ENCODE peak calls at places on chromosomes 2 and 18, in nine cellular contexts. One of them, this sample, is unnamed.

GRCh38 chr2:204650611-204651010 is 105.3 kb downstream of the PARD3B start:
- DNase-seq in right atrium auricular region: no peak
- DNase-seq in RWPE2: no peak
- DNase-seq in lung: no peak
- DNase-seq in neuronal stem cell: no peak
- DNase-seq in CD8-positive, alpha-beta T cell: no peak
- DNase-seq in OCI-LY7: no peak
- DNase-seq in fibroblast of lung: no peak
- DNase-seq in brain microvascular endothelial cell: no peak
- DNase-seq in this sample: peak; percentile 74

GRCh38 chr18:26322892-26323653 is 96.8 kb downstream of the TAF4B start:
- DNase-seq in right atrium auricular region: no peak
- DNase-seq in RWPE2: no peak
- DNase-seq in CD8-positive, alpha-beta T cell: no peak
- DNase-seq in fibroblast of lung: peak; percentile 31
- DNase-seq in neuronal stem cell: no peak
- DNase-seq in lung: no peak
- DNase-seq in OCI-LY7: no peak
- DNase-seq in brain microvascular endothelial cell: peak; percentile 16
- DNase-seq in this sample: peak; percentile 39

GRCh38 chr2:239275871-239276812 is 124.7 kb downstream of the HDAC4 start:
- DNase-seq in fibroblast of lung: peak; percentile 79
- DNase-seq in CD8-positive, alpha-beta T cell: no peak
- DNase-seq in brain microvascular endothelial cell: no peak
- DNase-seq in neuronal stem cell: no peak
- DNase-seq in lung: no peak
- DNase-seq in right atrium auricular region: peak; percentile 88
- DNase-seq in OCI-LY7: no peak
- DNase-seq in RWPE2: no peak
- DNase-seq in this sample: no peak

GRCh38 chr2:46275995-46276394 is 21.2 kb upstream of the EPAS1 start:
- DNase-seq in brain microvascular endothelial cell: peak; percentile 16
- DNase-seq in RWPE2: no peak
- DNase-seq in fibroblast of lung: no peak
- DNase-seq in OCI-LY7: no peak
- DNase-seq in right atrium auricular region: peak; percentile 73
- DNase-seq in lung: peak; percentile 57
- DNase-seq in CD8-positive, alpha-beta T cell: peak; percentile 37
- DNase-seq in neuronal stem cell: no peak
- DNase-seq in this sample: no peak

GRCh38 chr2:222708274-222708710 is 36.8 kb downstream of the MOGAT1 start:
- DNase-seq in neuronal stem cell: peak; percentile 53
- DNase-seq in brain microvascular endothelial cell: peak; percentile 84
- DNase-seq in RWPE2: no peak
- DNase-seq in OCI-LY7: peak; percentile 76
- DNase-seq in lung: peak; percentile 79
- DNase-seq in fibroblast of lung: peak; percentile 83
- DNase-seq in right atrium auricular region: peak; percentile 88
- DNase-seq in CD8-positive, alpha-beta T cell: peak; percentile 69
- DNase-seq in this sample: peak; percentile 64

GRCh38 chr2:95012881-95013550 is 12.5 kb upstream of the MAL start:
- DNase-seq in RWPE2: no peak
- DNase-seq in CD8-positive, alpha-beta T cell: no peak
- DNase-seq in brain microvascular endothelial cell: no peak
- DNase-seq in OCI-LY7: no peak
- DNase-seq in lung: no peak
- DNase-seq in neuronal stem cell: no peak
- DNase-seq in fibroblast of lung: no peak
- DNase-seq in right atrium auricular region: no peak
- DNase-seq in this sample: peak; percentile 10

GRCh38 chr2:81481994-81482368 is 1177.4 kb upstream of the LRRTM1 start:
- DNase-seq in OCI-LY7: no peak
- DNase-seq in brain microvascular endothelial cell: no peak
- DNase-seq in CD8-positive, alpha-beta T cell: no peak
- DNase-seq in fibroblast of lung: peak; percentile 1
- DNase-seq in right atrium auricular region: no peak
- DNase-seq in neuronal stem cell: no peak
- DNase-seq in lung: no peak
- DNase-seq in RWPE2: no peak
- DNase-seq in this sample: no peak

GRCh38 chr2:174023591-174024523 is 58.7 kb upstream of the SP3 start:
- DNase-seq in OCI-LY7: no peak
- DNase-seq in lung: peak; percentile 54
- DNase-seq in fibroblast of lung: peak; percentile 98
- DNase-seq in brain microvascular endothelial cell: peak; percentile 88
- DNase-seq in neuronal stem cell: no peak
- DNase-seq in right atrium auricular region: peak; percentile 93
- DNase-seq in RWPE2: peak; percentile 81
- DNase-seq in CD8-positive, alpha-beta T cell: no peak
- DNase-seq in this sample: peak; percentile 99

GRCh38 chr2:73255907-73256617 is 22.0 kb downstream of the CCT7 start:
- DNase-seq in CD8-positive, alpha-beta T cell: no peak
- DNase-seq in right atrium auricular region: no peak
- DNase-seq in brain microvascular endothelial cell: no peak
- DNase-seq in OCI-LY7: no peak
- DNase-seq in lung: no peak
- DNase-seq in RWPE2: no peak
- DNase-seq in fibroblast of lung: no peak
- DNase-seq in neuronal stem cell: no peak
- DNase-seq in this sample: no peak

GRCh38 chr2:241577413-241578122 is 19.0 kb downstream of the BOK start:
- DNase-seq in neuronal stem cell: no peak
- DNase-seq in brain microvascular endothelial cell: no peak
- DNase-seq in CD8-positive, alpha-beta T cell: no peak
- DNase-seq in lung: no peak
- DNase-seq in OCI-LY7: no peak
- DNase-seq in fibroblast of lung: peak; percentile 51
- DNase-seq in RWPE2: no peak
- DNase-seq in right atrium auricular region: no peak
- DNase-seq in this sample: no peak

GRCh38 chr2:168744844-168745243 is 57.6 kb upstream of the NOSTRIN start:
- DNase-seq in neuronal stem cell: no peak
- DNase-seq in brain microvascular endothelial cell: no peak
- DNase-seq in RWPE2: no peak
- DNase-seq in lung: no peak
- DNase-seq in fibroblast of lung: no peak
- DNase-seq in CD8-positive, alpha-beta T cell: no peak
- DNase-seq in OCI-LY7: no peak
- DNase-seq in right atrium auricular region: no peak
- DNase-seq in this sample: no peak

GRCh38 chr2:236818281-236819045 is 248.8 kb downstream of the ACKR3 start:
- DNase-seq in OCI-LY7: no peak
- DNase-seq in fibroblast of lung: no peak
- DNase-seq in CD8-positive, alpha-beta T cell: no peak
- DNase-seq in right atrium auricular region: no peak
- DNase-seq in lung: no peak
- DNase-seq in neuronal stem cell: no peak
- DNase-seq in RWPE2: no peak
- DNase-seq in brain microvascular endothelial cell: peak; percentile 47
- DNase-seq in this sample: no peak

GRCh38 chr2:233349005-233349998 is 5.0 kb upstream of the DGKD start:
- DNase-seq in fibroblast of lung: peak; percentile 28
- DNase-seq in lung: no peak
- DNase-seq in RWPE2: no peak
- DNase-seq in CD8-positive, alpha-beta T cell: no peak
- DNase-seq in neuronal stem cell: no peak
- DNase-seq in right atrium auricular region: no peak
- DNase-seq in OCI-LY7: peak; percentile 91
- DNase-seq in brain microvascular endothelial cell: no peak
- DNase-seq in this sample: no peak

GRCh38 chr2:8406271-8406670 is 275.6 kb upstream of the ID2 start:
- DNase-seq in OCI-LY7: no peak
- DNase-seq in fibroblast of lung: no peak
- DNase-seq in CD8-positive, alpha-beta T cell: no peak
- DNase-seq in neuronal stem cell: no peak
- DNase-seq in lung: no peak
- DNase-seq in RWPE2: no peak
- DNase-seq in brain microvascular endothelial cell: peak; percentile 8
- DNase-seq in right atrium auricular region: no peak
- DNase-seq in this sample: no peak

DNA sequence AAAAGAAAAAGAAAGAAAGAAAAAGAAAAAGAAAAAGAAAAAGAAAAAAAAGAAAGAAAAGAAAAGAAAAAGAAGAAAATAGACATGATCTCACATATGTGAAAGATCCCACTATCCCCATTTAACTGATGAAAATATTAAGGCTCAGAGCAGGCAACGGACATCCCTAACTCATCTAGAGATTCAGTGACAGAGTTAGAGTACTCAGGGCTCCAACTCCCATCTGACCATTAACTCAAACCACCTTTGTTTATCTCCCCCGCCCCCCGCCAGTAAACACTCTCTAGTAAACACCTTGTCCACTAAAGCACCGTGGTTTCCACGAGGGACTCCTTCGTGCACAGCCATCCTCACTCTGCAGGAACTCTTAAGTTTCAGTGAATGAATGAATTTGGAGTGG is 142.9 kb downstream of the TGIF1 start:
- DNase-seq in RWPE2: no peak
- DNase-seq in OCI-LY7: no peak
- DNase-seq in right atrium auricular region: no peak
- DNase-seq in CD8-positive, alpha-beta T cell: no peak
- DNase-seq in neuronal stem cell: no peak
- DNase-seq in lung: no peak
- DNase-seq in fibroblast of lung: no peak
- DNase-seq in brain microvascular endothelial cell: no peak
- DNase-seq in this sample: no peak
- H3K4me3 ChIP-seq in RWPE2: no peak overlapping the region
- H3K4me3 ChIP-seq in OCI-LY7: peak overlapping the region; percentile 79
- H3K4me3 ChIP-seq in right atrium auricular region: no peak overlapping the region
- H3K4me3 ChIP-seq in CD8-positive, alpha-beta T cell: peak overlapping the region; percentile 53
- H3K4me3 ChIP-seq in neuronal stem cell: no peak overlapping the region
- H3K4me3 ChIP-seq in lung: no peak overlapping the region
- H3K4me3 ChIP-seq in fibroblast of lung: no peak overlapping the region
- H3K4me3 ChIP-seq in brain microvascular endothelial cell: no peak overlapping the region
- H3K4me3 ChIP-seq in this sample: no peak overlapping the region

GRCh38 chr2:129707800-129708199 is 271.7 kb upstream of the RAB6C start:
- DNase-seq in RWPE2: no peak
- DNase-seq in lung: peak; percentile 19
- DNase-seq in OCI-LY7: no peak
- DNase-seq in fibroblast of lung: no peak
- DNase-seq in CD8-positive, alpha-beta T cell: no peak
- DNase-seq in brain microvascular endothelial cell: no peak
- DNase-seq in neuronal stem cell: no peak
- DNase-seq in right atrium auricular region: no peak
- DNase-seq in this sample: no peak
- H3K36me3 ChIP-seq in RWPE2: no peaks in the 10 kb centered on the region
- H3K36me3 ChIP-seq in lung: no peaks in the 10 kb centered on the region
- H3K36me3 ChIP-seq in OCI-LY7: no peaks in the 10 kb centered on the region
- H3K36me3 ChIP-seq in fibroblast of lung: no peaks in the 10 kb centered on the region
- H3K36me3 ChIP-seq in CD8-positive, alpha-beta T cell: no peaks in the 10 kb centered on the region
- H3K36me3 ChIP-seq in brain microvascular endothelial cell: no peaks in the 10 kb centered on the region
- H3K36me3 ChIP-seq in neuronal stem cell: no peaks in the 10 kb centered on the region
- H3K36me3 ChIP-seq in right atrium auricular region: no peaks in the 10 kb centered on the region
- H3K36me3 ChIP-seq in this sample: no peaks in the 10 kb centered on the region

DNA sequence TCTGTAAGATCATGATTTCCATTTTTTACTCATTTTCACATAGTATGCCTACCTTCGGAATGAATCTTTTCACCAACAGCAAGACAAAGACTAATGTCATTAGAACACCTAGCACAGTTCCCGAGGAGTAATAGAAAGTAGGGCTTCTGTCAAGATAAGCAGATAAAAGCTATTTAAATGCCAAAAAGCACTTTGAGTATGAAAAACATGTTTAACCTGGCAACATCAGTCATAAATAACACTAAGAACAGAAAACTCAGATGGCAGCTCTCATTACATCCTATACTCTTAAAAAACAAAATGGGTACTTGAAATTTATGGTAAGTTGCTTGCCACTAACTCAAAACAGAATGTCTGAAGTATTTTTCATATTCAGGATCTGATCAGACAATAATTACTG is 17.1 kb downstream of the NEMP2 start:
- DNase-seq in fibroblast of lung: no peak
- DNase-seq in CD8-positive, alpha-beta T cell: no peak
- DNase-seq in neuronal stem cell: no peak
- DNase-seq in OCI-LY7: no peak
- DNase-seq in brain microvascular endothelial cell: no peak
- DNase-seq in lung: no peak
- DNase-seq in right atrium auricular region: no peak
- DNase-seq in RWPE2: no peak
- DNase-seq in this sample: no peak
- H3K4me3 ChIP-seq in fibroblast of lung: no peak overlapping the region
- H3K4me3 ChIP-seq in CD8-positive, alpha-beta T cell: no peak overlapping the region
- H3K4me3 ChIP-seq in neuronal stem cell: no peak overlapping the region
- H3K4me3 ChIP-seq in OCI-LY7: no peak overlapping the region
- H3K4me3 ChIP-seq in brain microvascular endothelial cell: no peak overlapping the region
- H3K4me3 ChIP-seq in lung: no peak overlapping the region
- H3K4me3 ChIP-seq in right atrium auricular region: no peak overlapping the region
- H3K4me3 ChIP-seq in RWPE2: no peak overlapping the region
- H3K4me3 ChIP-seq in this sample: no peak overlapping the region

DNA sequence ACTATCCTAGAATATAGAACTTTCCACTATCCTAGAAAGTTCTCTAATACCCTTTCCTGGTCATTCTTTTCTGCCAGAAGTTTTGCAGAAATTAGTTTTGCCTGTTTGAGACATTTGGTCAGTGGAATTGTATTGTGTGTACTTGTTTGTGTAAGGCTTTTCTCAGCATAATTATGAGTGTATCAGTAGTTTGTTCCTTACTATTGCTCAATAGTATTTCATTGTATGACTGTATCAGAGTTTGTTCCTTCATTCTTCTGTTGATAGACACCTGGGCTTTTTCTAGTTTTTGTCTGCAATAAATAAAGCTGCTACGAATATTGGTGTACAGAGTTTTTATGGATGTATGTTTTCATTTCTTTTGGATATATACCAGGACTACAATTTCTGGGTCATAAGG is 27.2 kb downstream of the CCDC138 start:
- DNase-seq in CD8-positive, alpha-beta T cell: no peak
- DNase-seq in lung: no peak
- DNase-seq in neuronal stem cell: no peak
- DNase-seq in OCI-LY7: no peak
- DNase-seq in right atrium auricular region: no peak
- DNase-seq in fibroblast of lung: no peak
- DNase-seq in RWPE2: no peak
- DNase-seq in brain microvascular endothelial cell: no peak
- DNase-seq in this sample: peak; percentile 48
- H3K36me3 ChIP-seq in CD8-positive, alpha-beta T cell: peaks cover 12% of the 10 kb centered on the region
- H3K36me3 ChIP-seq in lung: peaks cover 3% of the 10 kb centered on the region
- H3K36me3 ChIP-seq in neuronal stem cell: peaks cover 83% of the 10 kb centered on the region
- H3K36me3 ChIP-seq in OCI-LY7: peaks cover 93% of the 10 kb centered on the region
- H3K36me3 ChIP-seq in right atrium auricular region: no peaks in the 10 kb centered on the region
- H3K36me3 ChIP-seq in fibroblast of lung: no peaks in the 10 kb centered on the region
- H3K36me3 ChIP-seq in RWPE2: peaks cover 50% of the 10 kb centered on the region
- H3K36me3 ChIP-seq in brain microvascular endothelial cell: peaks cover 10% of the 10 kb centered on the region
- H3K36me3 ChIP-seq in this sample: no peaks in the 10 kb centered on the region